ENCODE peak calls at places on chromosomes 11 and 22, in six cellular contexts. Z is IMR-90, X is endodermal cell, O is colonic mucosa, D is mesendoderm, R is adipocyte. G is an unnamed sample.
A peak's percentile ranks its signal among the peaks of the same experiment; 100 is the strongest.

GRCh38 chr11:70668204-70669202 is 270.2 kb downstream of the CTTN start:
- DNase-seq in X (no peak), Z (peak; percentile 38), D (no peak), R (no peak), O (no peak), G (peak; percentile 77)

GRCh38 chr11:114250993-114251796 is 45.0 kb upstream of the NNMT start:
- DNase-seq in D (peak; percentile 39), O (no peak), Z (no peak), X (peak; percentile 62), R (no peak), G (no peak)

GRCh38 chr22:20781272-20781990 is 7.5 kb downstream of the SERPIND1 start:
- DNase-seq in Z (peak; percentile 21), D (no peak), R (no peak), O (no peak), X (no peak), G (peak; percentile 63)

GRCh38 chr11:11332141-11332710 is 20.8 kb downstream of the CSNK2A3 start:
- DNase-seq in D (no peak), R (no peak), X (no peak), Z (no peak), O (no peak), G (peak; percentile 51)

GRCh38 chr11:13338437-13339069 is 61.0 kb downstream of the BMAL1 start:
- DNase-seq in Z (peak; percentile 69), R (peak; percentile 60), O (no peak), X (no peak), D (no peak), G (peak; percentile 58)

GRCh38 chr11:134439181-134439580 is 27.1 kb upstream of the B3GAT1 start:
- DNase-seq in R (no peak), X (no peak), Z (no peak), D (peak; percentile 23), O (no peak), G (no peak)

GRCh38 chr11:249062-249461 is 12.3 kb downstream of the PSMD13 start:
- DNase-seq in R (no peak), X (no peak), D (no peak), Z (no peak), O (no peak), G (no peak)

GRCh38 chr22:23353696-23354095 is 173.4 kb downstream of the BCR start:
- DNase-seq in X (no peak), O (no peak), Z (no peak), R (no peak), D (no peak), G (no peak)

GRCh38 chr11:112613051-112613972 is 347.9 kb upstream of the NCAM1 start:
- DNase-seq in O (no peak), Z (peak; percentile 34), R (peak; percentile 5), X (no peak), D (no peak), G (peak; percentile 42)

GRCh38 chr11:37504925-37505324 is 906.9 kb upstream of the RAG2 start:
- DNase-seq in D (peak; percentile 56), R (peak; percentile 76), Z (peak; percentile 95), O (no peak), X (no peak), G (peak; percentile 96)

GRCh38 chr11:131748146-131749050 is 378.0 kb downstream of the NTM start:
- DNase-seq in O (peak; percentile 48), D (peak; percentile 55), R (peak; percentile 90), X (peak; percentile 88), Z (peak; percentile 79), G (peak; percentile 69)

GRCh38 chr11:59746111-59746510 is 9.1 kb upstream of the STX3 start:
- DNase-seq in X (no peak), O (no peak), R (no peak), D (no peak), Z (no peak), G (no peak)
- H3K9ac ChIP-seq in X (no peak overlapping the region), O (no peak overlapping the region), R (no peak overlapping the region), D (no peak overlapping the region), Z (no peak overlapping the region), G (no peak overlapping the region)

DNA sequence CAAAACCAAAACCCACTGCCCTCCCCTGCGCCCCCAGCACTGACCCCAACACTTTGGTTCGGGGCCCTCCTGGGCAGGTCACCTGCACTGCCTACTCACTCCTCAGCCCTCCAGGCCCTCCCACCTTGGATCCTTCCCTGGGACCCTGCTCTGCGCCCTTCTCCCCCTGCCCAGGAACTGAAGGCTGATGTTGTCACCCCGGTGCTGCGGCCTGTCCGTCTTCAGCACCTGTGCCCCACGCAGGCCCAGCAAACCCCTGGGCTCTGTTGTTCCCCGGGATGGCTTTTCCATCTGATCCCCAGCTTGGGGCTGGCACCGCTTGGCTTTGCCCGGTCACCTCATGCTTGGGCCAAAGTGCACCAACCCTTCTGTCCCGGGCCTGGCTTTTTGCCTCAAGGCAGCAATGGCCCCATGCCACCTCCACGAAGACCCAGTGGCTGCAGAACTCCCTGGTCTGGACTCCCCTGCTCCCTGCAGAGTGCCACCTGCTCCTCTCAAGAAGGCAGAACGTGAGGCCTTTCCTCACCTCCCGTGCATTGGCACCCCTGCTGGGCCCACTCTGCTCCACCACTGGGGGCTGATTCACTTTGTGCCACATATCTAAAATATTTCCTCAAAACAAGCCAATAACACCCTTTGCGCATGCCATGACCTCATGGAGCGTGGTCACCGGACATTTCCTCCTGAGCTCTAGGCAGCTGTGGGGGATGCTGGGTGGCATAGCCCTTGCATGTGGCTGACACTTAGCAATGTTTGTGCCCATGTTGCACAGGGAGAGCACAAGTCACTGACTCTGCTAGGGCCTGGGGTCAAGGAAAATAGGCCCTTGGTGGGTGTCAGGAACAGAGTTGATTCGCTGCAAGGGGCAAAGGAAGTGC is 8.8 kb downstream of the PPM1F start:
- DNase-seq in Z (no peak), O (no peak), D (no peak), X (no peak), R (no peak), G (no peak)
- H3K9ac ChIP-seq in Z (no peak overlapping the region), O (no peak overlapping the region), D (no peak overlapping the region), X (no peak overlapping the region), R (peak overlapping the region; percentile 79), G (no peak overlapping the region)

DNA sequence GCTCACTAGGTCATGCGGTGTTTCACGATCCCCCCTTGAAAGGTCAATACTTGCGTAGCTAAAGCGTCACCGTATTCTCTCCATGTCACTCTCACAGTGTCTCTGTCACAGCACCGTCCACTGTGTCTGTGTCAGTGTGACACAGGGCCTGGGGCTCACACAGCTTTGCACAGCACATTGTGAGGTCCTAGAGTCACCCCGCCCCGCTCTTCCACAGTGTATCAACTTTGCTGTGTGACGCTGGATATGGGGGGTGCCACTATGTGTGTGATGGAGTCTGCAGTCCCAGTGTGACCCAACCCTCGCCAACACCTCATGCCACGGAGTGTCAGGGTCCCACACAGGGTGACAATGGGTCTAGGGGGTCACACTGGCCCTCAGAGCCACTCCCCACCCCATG is 583 bp downstream of the P4HA3 start:
- DNase-seq in O (no peak), X (no peak), R (no peak), Z (no peak), D (no peak), G (no peak)
- H3K9ac ChIP-seq in O (no peak overlapping the region), X (no peak overlapping the region), R (peak overlapping the region; percentile 71), Z (peak overlapping the region; percentile 65), D (peak overlapping the region; percentile 59), G (peak overlapping the region; percentile 61)

GRCh38 chr11:32033491-32033890 is 57.4 kb upstream of the RCN1 start:
- DNase-seq in O (no peak), D (no peak), R (no peak), X (no peak), Z (peak; percentile 23), G (no peak)

GRCh38 chr11:32033067-32033466 is 57.8 kb upstream of the RCN1 start:
- DNase-seq in X (no peak), D (no peak), Z (no peak), R (no peak), O (no peak), G (no peak)

GRCh38 chr11:32034149-32034548 is 56.7 kb upstream of the RCN1 start:
- DNase-seq in D (no peak), O (no peak), R (peak; percentile 15), X (no peak), Z (peak; percentile 96), G (no peak)

GRCh38 chr11:32032478-32032877 is 58.4 kb upstream of the RCN1 start:
- DNase-seq in R (no peak), D (no peak), O (no peak), X (no peak), Z (no peak), G (peak; percentile 3)

GRCh38 chr11:32034680-32035079 is 56.2 kb upstream of the RCN1 start:
- DNase-seq in Z (peak; percentile 58), X (no peak), R (no peak), D (no peak), O (no peak), G (no peak)
- H3K9ac ChIP-seq in Z (no peak overlapping the region), X (no peak overlapping the region), R (peak overlapping the region; percentile 33), D (no peak overlapping the region), O (no peak overlapping the region), G (no peak overlapping the region)

GRCh38 chr22:27801616-27802388 is at the start of gene MN1:
- DNase-seq in O (peak; percentile 42), Z (peak; percentile 35), X (peak; percentile 90), R (peak; percentile 78), D (no peak), G (no peak)
- H3K9ac ChIP-seq in O (peak within 1 kb of the TSS; percentile 19), Z (peak within 1 kb of the TSS; percentile 78), X (peak within 1 kb of the TSS; percentile 66), R (peak within 1 kb of the TSS; percentile 87), D (peak within 1 kb of the TSS; percentile 85), G (peak within 1 kb of the TSS; percentile 27)

G was measured in PC-3.